ENCODE peak calls at places on chromosomes 6 and 20, in six cellular contexts. One of them, this sample, is unnamed.

GRCh38 chr6:118869894-118870665 is 23.9 kb upstream of the ASF1A start:
- DNase-seq in sciatic nerve: no peak
- DNase-seq in activated naive CD4-positive, alpha-beta T cell treated with anti-CD3 and anti-CD28 coated beads, Interleukin-2, amount 50 U/mL, for 72 hours: no peak
- DNase-seq in mammary epithelial cell: no peak
- DNase-seq in mucosa of gallbladder: no peak
- DNase-seq in Kasumi-1: no peak
- DNase-seq in this sample: no peak

GRCh38 chr6:80223743-80224212 is 117.3 kb downstream of the BCKDHB start:
- DNase-seq in sciatic nerve: no peak
- DNase-seq in activated naive CD4-positive, alpha-beta T cell treated with anti-CD3 and anti-CD28 coated beads, Interleukin-2, amount 50 U/mL, for 72 hours: no peak
- DNase-seq in mammary epithelial cell: no peak
- DNase-seq in mucosa of gallbladder: no peak
- DNase-seq in Kasumi-1: no peak
- DNase-seq in this sample: no peak

GRCh38 chr20:1401431-1401907 is 8.6 kb upstream of the FKBP1A start:
- DNase-seq in sciatic nerve: no peak
- DNase-seq in activated naive CD4-positive, alpha-beta T cell treated with anti-CD3 and anti-CD28 coated beads, Interleukin-2, amount 50 U/mL, for 72 hours: no peak
- DNase-seq in mammary epithelial cell: no peak
- DNase-seq in mucosa of gallbladder: no peak
- DNase-seq in Kasumi-1: no peak
- DNase-seq in this sample: no peak

GRCh38 chr6:136647363-136647763 is 97.1 kb upstream of the MAP7 start:
- DNase-seq in sciatic nerve: no peak
- DNase-seq in activated naive CD4-positive, alpha-beta T cell treated with anti-CD3 and anti-CD28 coated beads, Interleukin-2, amount 50 U/mL, for 72 hours: peak; percentile 5
- DNase-seq in mammary epithelial cell: no peak
- DNase-seq in mucosa of gallbladder: no peak
- DNase-seq in Kasumi-1: no peak
- DNase-seq in this sample: no peak

GRCh38 chr6:18022398-18023231 is 35.2 kb upstream of the KIF13A start:
- DNase-seq in sciatic nerve: no peak
- DNase-seq in activated naive CD4-positive, alpha-beta T cell treated with anti-CD3 and anti-CD28 coated beads, Interleukin-2, amount 50 U/mL, for 72 hours: no peak
- DNase-seq in mammary epithelial cell: peak; percentile 58
- DNase-seq in mucosa of gallbladder: no peak
- DNase-seq in Kasumi-1: no peak
- DNase-seq in this sample: peak; percentile 73

GRCh38 chr6:96015321-96015790 is 418 bp upstream of the FUT9 start:
- DNase-seq in sciatic nerve: no peak
- DNase-seq in activated naive CD4-positive, alpha-beta T cell treated with anti-CD3 and anti-CD28 coated beads, Interleukin-2, amount 50 U/mL, for 72 hours: no peak
- DNase-seq in mammary epithelial cell: no peak
- DNase-seq in mucosa of gallbladder: no peak
- DNase-seq in Kasumi-1: no peak
- DNase-seq in this sample: peak; percentile 82

GRCh38 chr6:116265081-116265829 is 11.4 kb upstream of the TSPYL4 start:
- DNase-seq in sciatic nerve: no peak
- DNase-seq in activated naive CD4-positive, alpha-beta T cell treated with anti-CD3 and anti-CD28 coated beads, Interleukin-2, amount 50 U/mL, for 72 hours: no peak
- DNase-seq in mammary epithelial cell: peak; percentile 83
- DNase-seq in mucosa of gallbladder: no peak
- DNase-seq in Kasumi-1: no peak
- DNase-seq in this sample: no peak

GRCh38 chr6:21829126-21829525 is 235.6 kb downstream of the SOX4 start:
- DNase-seq in sciatic nerve: no peak
- DNase-seq in activated naive CD4-positive, alpha-beta T cell treated with anti-CD3 and anti-CD28 coated beads, Interleukin-2, amount 50 U/mL, for 72 hours: no peak
- DNase-seq in mammary epithelial cell: no peak
- DNase-seq in mucosa of gallbladder: no peak
- DNase-seq in Kasumi-1: no peak
- DNase-seq in this sample: no peak

GRCh38 chr20:48025661-48026060 is 240.4 kb upstream of the SULF2 start:
- DNase-seq in sciatic nerve: no peak
- DNase-seq in activated naive CD4-positive, alpha-beta T cell treated with anti-CD3 and anti-CD28 coated beads, Interleukin-2, amount 50 U/mL, for 72 hours: no peak
- DNase-seq in mammary epithelial cell: peak; percentile 70
- DNase-seq in mucosa of gallbladder: no peak
- DNase-seq in Kasumi-1: no peak
- DNase-seq in this sample: no peak

GRCh38 chr6:40819182-40819834 is 219.7 kb downstream of the UNC5CL start:
- DNase-seq in sciatic nerve: no peak
- DNase-seq in activated naive CD4-positive, alpha-beta T cell treated with anti-CD3 and anti-CD28 coated beads, Interleukin-2, amount 50 U/mL, for 72 hours: no peak
- DNase-seq in mammary epithelial cell: no peak
- DNase-seq in mucosa of gallbladder: no peak
- DNase-seq in Kasumi-1: no peak
- DNase-seq in this sample: peak; percentile 25

GRCh38 chr20:50292324-50293243 is 102.0 kb downstream of the CEBPB start:
- DNase-seq in sciatic nerve: peak; percentile 99
- DNase-seq in activated naive CD4-positive, alpha-beta T cell treated with anti-CD3 and anti-CD28 coated beads, Interleukin-2, amount 50 U/mL, for 72 hours: no peak
- DNase-seq in mammary epithelial cell: peak; percentile 51
- DNase-seq in mucosa of gallbladder: peak; percentile 95
- DNase-seq in Kasumi-1: no peak
- DNase-seq in this sample: no peak

GRCh38 chr20:48616481-48616880 is 211.3 kb downstream of the PREX1 start:
- DNase-seq in sciatic nerve: peak; percentile 30
- DNase-seq in activated naive CD4-positive, alpha-beta T cell treated with anti-CD3 and anti-CD28 coated beads, Interleukin-2, amount 50 U/mL, for 72 hours: no peak
- DNase-seq in mammary epithelial cell: no peak
- DNase-seq in mucosa of gallbladder: no peak
- DNase-seq in Kasumi-1: no peak
- DNase-seq in this sample: no peak